ENCODE peak calls at places on chromosome 14, in seven cellular contexts. Z is K562, X is GM12891, T is IMR-90, V is Peyer's patch, U is prostate gland, W is uterus. D is an unnamed sample.

GRCh38 chr14:102125546-102125945 is 14.2 kb upstream of the WDR20 start:
- DNase-seq in Z (no peak), X (no peak), T (no peak), V (no peak), U (no peak), W (no peak), D (no peak)

GRCh38 chr14:71036433-71036832 is 129.2 kb downstream of the PCNX1 start:
- DNase-seq in Z (no peak), X (no peak), T (no peak), V (no peak), U (no peak), W (no peak), D (no peak)

GRCh38 chr14:103207038-103207403 is 83.8 kb downstream of the TNFAIP2 start:
- DNase-seq in Z (peak), X (no peak), T (no peak), V (peak), U (peak), W (peak), D (peak)

GRCh38 chr14:79161576-79161975 is 991.4 kb downstream of the NRXN3 start:
- DNase-seq in Z (peak), X (no peak), T (peak), V (no peak), U (no peak), W (no peak), D (no peak)

GRCh38 chr14:102279282-102279681 is 25.7 kb downstream of the MOK start:
- DNase-seq in Z (no peak), X (no peak), T (no peak), V (no peak), U (no peak), W (no peak), D (no peak)

GRCh38 chr14:75221797-75222196 is 45.4 kb upstream of the TMED10 start:
- DNase-seq in Z (no peak), X (no peak), T (no peak), V (no peak), U (no peak), W (no peak), D (no peak)

GRCh38 chr14:42480235-42480634 is 873.6 kb downstream of the LRFN5 start:
- DNase-seq in Z (no peak), X (no peak), T (no peak), V (no peak), U (no peak), W (no peak), D (no peak)

GRCh38 chr14:66359500-66359899 is 126.7 kb upstream of the CCDC196 start:
- DNase-seq in Z (peak), X (peak), T (peak), V (no peak), U (peak), W (peak), D (no peak)

GRCh38 chr14:95396221-95396620 is 76.5 kb upstream of the CLMN start:
- DNase-seq in Z (no peak), X (peak), T (no peak), V (no peak), U (no peak), W (no peak), D (no peak)

GRCh38 chr14:29039171-29039570 is 272.6 kb downstream of the FOXG1 start:
- DNase-seq in Z (no peak), X (no peak), T (peak), V (no peak), U (no peak), W (no peak), D (no peak)

GRCh38 chr14:96039633-96040311 is 610 bp downstream of the C14orf132 start:
- DNase-seq in Z (no peak), X (no peak), T (peak), V (no peak), U (no peak), W (peak), D (no peak)

GRCh38 chr14:31718985-31719384 is 157.8 kb downstream of the NUBPL start:
- DNase-seq in Z (no peak), X (no peak), T (no peak), V (no peak), U (no peak), W (no peak), D (no peak)

GRCh38 chr14:97137705-97138104 is 340.5 kb downstream of the VRK1 start:
- DNase-seq in Z (no peak), X (no peak), T (no peak), V (no peak), U (no peak), W (no peak), D (no peak)

GRCh38 chr14:66365388-66365787 is 120.8 kb upstream of the CCDC196 start:
- DNase-seq in Z (no peak), X (no peak), T (no peak), V (no peak), U (no peak), W (no peak), D (no peak)

DNA sequence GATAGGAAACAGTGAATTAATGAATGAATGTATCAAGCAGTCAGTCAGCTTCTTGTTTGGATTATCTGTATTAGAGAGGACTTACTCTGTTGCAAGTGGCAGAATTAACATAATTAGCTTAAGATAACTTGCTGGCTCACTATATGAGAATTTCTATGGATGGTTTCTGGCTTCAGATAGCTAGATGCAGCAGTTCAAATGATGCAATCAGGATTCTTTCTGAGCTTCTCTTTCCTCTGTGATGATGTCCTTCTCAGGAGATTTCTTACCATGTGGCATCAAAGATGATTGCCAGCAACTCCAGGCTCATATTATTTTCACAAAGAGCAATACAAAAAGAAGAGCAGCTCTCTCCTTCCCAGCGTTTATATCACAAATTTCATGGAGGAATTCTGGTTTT is 30.7 kb downstream of the FRMD6 start:
- DNase-seq in Z (no peak), X (no peak), T (peak), V (no peak), U (no peak), W (no peak), D (no peak)
- TF ChIP-seq POLR2A in Z (no peak), X (no peak), T (no peak), V (no peak), U (no peak), W (no peak), D (no peak)

GRCh38 chr14:38207830-38208815 is at the start of gene SSTR1:
- DNase-seq in Z (no peak), X (no peak), T (no peak), V (peak), U (no peak), W (no peak), D (no peak)
- TF ChIP-seq POLR2A in Z (no peak), X (no peak), T (no peak), V (peak), U (no peak), W (no peak), D (no peak)

GRCh38 chr14:22797017-22797917 is 18.0 kb downstream of the SLC7A7 start:
- DNase-seq in Z (peak), X (no peak), T (no peak), V (no peak), U (no peak), W (no peak), D (no peak)

GRCh38 chr14:22793976-22794375 is 21.3 kb downstream of the SLC7A7 start:
- DNase-seq in Z (no peak), X (no peak), T (no peak), V (no peak), U (no peak), W (no peak), D (no peak)

GRCh38 chr14:22792158-22792557 is 23.1 kb downstream of the SLC7A7 start:
- DNase-seq in Z (no peak), X (no peak), T (no peak), V (no peak), U (no peak), W (no peak), D (no peak)

GRCh38 chr14:22796087-22796707 is 19.0 kb downstream of the SLC7A7 start:
- DNase-seq in Z (peak), X (no peak), T (no peak), V (peak), U (no peak), W (no peak), D (no peak)

DNA sequence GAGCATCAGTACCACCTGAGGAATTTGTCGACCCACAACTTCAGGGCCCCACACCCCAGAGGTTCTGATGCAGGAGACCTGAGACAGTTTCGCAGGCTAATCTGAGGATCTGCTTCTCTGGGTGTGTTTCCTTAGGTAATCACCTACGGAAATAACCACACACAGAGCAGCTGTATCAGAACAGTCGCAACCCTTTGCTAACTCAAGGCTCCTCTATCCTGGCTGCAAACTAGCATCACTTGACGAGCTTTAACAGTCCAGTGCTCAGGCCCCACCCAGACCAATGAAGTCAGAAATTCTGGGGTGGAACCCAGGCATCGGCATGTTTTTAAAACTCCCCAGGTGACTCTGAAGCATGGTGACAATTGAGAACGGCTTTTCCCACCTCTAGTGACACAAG is 20.7 kb downstream of the SLC7A7 start:
- DNase-seq in Z (no peak), X (no peak), T (no peak), V (no peak), U (no peak), W (no peak), D (no peak)
- TF ChIP-seq POLR2A in Z (no peak), X (no peak), T (no peak), V (no peak), U (no peak), W (no peak), D (no peak)

GRCh38 chr14:100143934-100144333 is 15.5 kb downstream of the DEGS2 start:
- DNase-seq in Z (no peak), X (no peak), T (no peak), V (no peak), U (no peak), W (no peak), D (no peak)

GRCh38 chr14:100145682-100146464 is 13.6 kb downstream of the DEGS2 start:
- DNase-seq in Z (no peak), X (no peak), T (no peak), V (no peak), U (no peak), W (no peak), D (no peak)

GRCh38 chr14:100146548-100147091 is 12.8 kb downstream of the DEGS2 start:
- DNase-seq in Z (no peak), X (no peak), T (no peak), V (peak), U (no peak), W (no peak), D (no peak)

GRCh38 chr14:100144645-100144995 is 14.8 kb downstream of the DEGS2 start:
- DNase-seq in Z (no peak), X (no peak), T (no peak), V (no peak), U (no peak), W (no peak), D (no peak)

DNA sequence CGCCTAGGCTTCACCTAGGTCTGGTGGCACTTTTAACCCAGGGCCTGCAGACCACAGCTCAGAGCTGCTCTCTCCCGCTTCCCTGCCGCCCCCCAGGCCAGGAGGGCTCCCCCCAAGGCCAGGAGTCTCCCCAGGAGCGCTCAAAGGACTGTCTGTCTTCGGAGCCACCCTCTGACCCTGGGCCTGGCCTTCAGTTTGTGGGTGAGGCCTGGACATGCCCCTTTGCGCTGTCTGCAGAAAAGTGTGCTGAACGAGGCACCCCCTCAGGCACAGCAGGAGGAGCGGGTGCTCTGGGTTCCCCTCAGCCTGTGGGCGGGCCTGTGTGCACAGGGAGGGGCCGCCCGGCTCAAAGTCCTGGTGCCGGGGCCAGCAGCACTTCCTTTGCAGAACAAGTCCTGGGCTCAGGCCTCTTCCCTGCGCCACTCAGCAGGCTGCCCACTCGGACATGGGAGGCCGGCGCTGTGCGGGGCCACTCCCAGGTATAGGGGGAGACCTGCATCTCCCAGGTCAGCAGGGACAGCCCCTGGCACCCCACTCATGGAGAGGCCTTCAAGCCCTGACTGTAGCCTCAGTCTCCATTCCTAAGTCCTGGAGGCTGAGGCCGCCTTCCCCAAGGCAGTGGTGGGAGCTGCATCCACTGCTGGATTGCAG is 14.3 kb downstream of the DEGS2 start:
- DNase-seq in Z (no peak), X (no peak), T (no peak), V (peak), U (no peak), W (no peak), D (no peak)
- TF ChIP-seq POLR2A in Z (no peak), X (no peak), T (no peak), V (peak), U (no peak), W (no peak), D (no peak)

GRCh38 chr14:67532998-67533753 is at the start of gene PLEKHH1:
- DNase-seq in Z (peak), X (peak), T (peak), V (peak), U (peak), W (peak), D (peak)
- TF ChIP-seq POLR2A in Z (peak), X (no peak), T (no peak), V (peak), U (peak), W (no peak), D (no peak)

GRCh38 chr14:60327447-60328331 is 78.7 kb downstream of the PPM1A start:
- DNase-seq in Z (no peak), X (peak), T (peak), V (peak), U (peak), W (peak), D (no peak)
- TF ChIP-seq POLR2A in Z (no peak), X (peak), T (no peak), V (no peak), U (no peak), W (no peak), D (no peak)

GRCh38 chr14:105491366-105492006 is 440 bp downstream of the TEDC1 start:
- DNase-seq in Z (peak), X (peak), T (peak), V (peak), U (no peak), W (peak), D (no peak)
- TF ChIP-seq POLR2A in Z (peak), X (no peak), T (peak), V (no peak), U (no peak), W (peak), D (no peak)

GRCh38 chr14:23550131-23550826 is 1.3 kb downstream of the ZFHX2 start:
- DNase-seq in Z (no peak), X (no peak), T (no peak), V (no peak), U (no peak), W (no peak), D (no peak)

GRCh38 chr14:23550827-23551265 is 719 bp downstream of the ZFHX2 start:
- DNase-seq in Z (peak), X (no peak), T (peak), V (no peak), U (no peak), W (no peak), D (no peak)

GRCh38 chr14:23548351-23549318 is 2.9 kb downstream of the ZFHX2 start:
- DNase-seq in Z (no peak), X (no peak), T (peak), V (no peak), U (no peak), W (no peak), D (no peak)

GRCh38 chr14:23547924-23548323 is 3.6 kb downstream of the ZFHX2 start:
- DNase-seq in Z (no peak), X (no peak), T (no peak), V (no peak), U (no peak), W (no peak), D (no peak)

DNA sequence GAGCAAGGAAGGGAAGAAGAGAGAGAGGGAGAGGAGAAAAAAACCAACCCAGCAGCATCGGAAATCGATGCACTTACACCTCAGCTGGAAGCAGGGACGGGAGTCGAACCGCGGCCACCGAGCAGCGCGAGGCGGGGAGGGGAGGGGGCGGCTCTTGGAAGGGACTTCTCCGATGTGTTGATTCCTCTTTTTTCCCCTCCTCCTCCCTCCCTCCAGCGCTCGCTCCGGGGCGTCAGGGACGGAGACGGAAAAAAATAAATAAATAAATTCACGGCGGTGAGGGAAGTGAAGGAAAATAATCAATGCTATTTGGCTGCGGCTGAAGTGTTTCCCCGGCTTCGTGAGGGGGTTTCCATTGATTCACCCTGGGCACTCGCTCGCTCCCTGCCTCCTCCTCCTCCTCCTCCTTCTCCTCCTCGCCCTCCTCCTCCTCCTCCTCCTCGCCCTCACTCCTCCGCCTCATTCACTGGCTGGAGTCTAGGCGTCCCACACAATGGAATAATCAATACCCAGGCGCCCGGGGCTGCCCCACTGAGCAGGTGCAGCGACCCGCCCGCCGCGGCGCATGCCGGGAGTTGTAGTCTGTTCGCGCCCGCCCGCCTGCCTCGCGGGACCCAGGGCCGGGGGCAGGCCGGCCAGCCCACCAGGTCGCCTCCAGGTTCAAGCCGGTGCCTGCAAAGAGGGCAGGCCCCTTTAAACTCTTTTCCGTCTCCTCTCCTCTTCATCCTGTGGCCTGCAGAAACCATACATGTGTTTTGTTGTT is at the start of gene ZFHX2:
- DNase-seq in Z (peak), X (peak), T (peak), V (peak), U (peak), W (no peak), D (peak)
- TF ChIP-seq POLR2A in Z (no peak), X (no peak), T (no peak), V (peak), U (no peak), W (no peak), D (no peak)

GRCh38 chr14:90607141-90607540 is 209.1 kb downstream of the TTC7B start:
- DNase-seq in Z (no peak), X (no peak), T (no peak), V (no peak), U (no peak), W (no peak), D (no peak)
- TF ChIP-seq POLR2A in Z (no peak), X (no peak), T (no peak), V (no peak), U (no peak), W (no peak), D (no peak)

D was measured in tibial nerve.